ENCODE peak calls at places on chromosomes 1 and 21, in nine cellular contexts. M is hepatic stellate cell; T is Caki2; G is COR-L47; N is EL; E is Jurkat, Clone E6-1; P is NCI-H446 treated with DMSO at 0.1 percent for 48 hours; X is stimulated activated CD8-positive, alpha-beta memory T cell treated with anti-CD3 and anti-CD28 coated beads, Interleukin-4, amount 100 ng/mL, for 4 hours; H is H9. C is an unnamed sample.

GRCh38 chr21:27480841-27481261 is 514.0 kb upstream of the ADAMTS5 start:
- DNase-seq in X (no peak), T (no peak), H (no peak), P (no peak), M (peak), N (peak), G (no peak), E (peak), C (no peak)

GRCh38 chr1:226603030-226603960 is 54.7 kb downstream of the STUM start:
- DNase-seq in E (no peak), G (no peak), T (no peak), H (no peak), X (no peak), N (peak), M (peak), P (peak), C (no peak)

GRCh38 chr1:222331765-222332164 is 216.1 kb downstream of the HHIPL2 start:
- DNase-seq in H (no peak), G (no peak), E (no peak), T (no peak), X (no peak), N (peak), P (no peak), M (peak), C (no peak)

GRCh38 chr21:41045534-41046268 is 122.3 kb upstream of the BACE2 start:
- DNase-seq in N (no peak), M (no peak), X (no peak), H (peak), G (peak), E (no peak), T (no peak), P (no peak), C (peak)

GRCh38 chr1:1345860-1346500 is 3.2 kb downstream of the DVL1 start:
- DNase-seq in X (no peak), N (no peak), M (no peak), G (no peak), P (no peak), H (no peak), T (no peak), E (no peak), C (no peak)

GRCh38 chr1:43004587-43005459 is 46.2 kb upstream of the SLC2A1 start:
- DNase-seq in E (no peak), H (no peak), N (no peak), M (no peak), X (no peak), P (no peak), T (no peak), G (no peak), C (no peak)

GRCh38 chr1:164188507-164188906 is 370.5 kb upstream of the PBX1 start:
- DNase-seq in N (no peak), X (no peak), T (no peak), G (no peak), M (no peak), H (no peak), E (no peak), P (no peak), C (no peak)

GRCh38 chr1:156801409-156802121 is 15.1 kb downstream of the SH2D2A start:
- DNase-seq in T (no peak), P (no peak), N (peak), X (no peak), E (no peak), H (no peak), M (no peak), G (no peak), C (peak)

GRCh38 chr1:197666769-197667285 is 108.5 kb downstream of the DENND1B start:
- DNase-seq in M (no peak), H (no peak), G (no peak), P (no peak), E (no peak), X (no peak), N (no peak), T (no peak), C (no peak)

GRCh38 chr1:204348197-204348596 is 11.5 kb downstream of the PLEKHA6 start:
- DNase-seq in M (no peak), G (no peak), P (no peak), H (no peak), E (no peak), T (no peak), X (no peak), N (no peak), C (no peak)

GRCh38 chr1:11072216-11072917 is 12.5 kb upstream of the SRM start:
- DNase-seq in P (no peak), E (no peak), G (peak), H (no peak), T (no peak), N (no peak), X (no peak), M (no peak), C (no peak)

GRCh38 chr1:227225715-227226346 is 92.5 kb downstream of the CDC42BPA start:
- DNase-seq in P (no peak), H (no peak), T (no peak), X (no peak), N (peak), E (no peak), M (peak), G (no peak), C (no peak)

GRCh38 chr1:113140588-113141446 is 67.8 kb downstream of the LRIG2 start:
- DNase-seq in P (peak), X (no peak), N (peak), H (peak), T (peak), E (peak), G (peak), M (peak), C (peak)

C was measured in ELF-1.